ENCODE peak calls at places on chromosome 18, in ten cellular contexts. One of them, this sample, is unnamed.

GRCh38 chr18:34957119-34957863 is 83.9 kb upstream of the MAPRE2 start:
- DNase-seq in heart left ventricle: peak
- DNase-seq in fibroblast of pulmonary artery: peak
- DNase-seq in fibroblast of lung: peak
- DNase-seq in WERI-Rb-1: no peak
- DNase-seq in upper lobe of left lung: no peak
- DNase-seq in CD4-positive, alpha-beta T cell: no peak
- DNase-seq in AG09319: no peak
- DNase-seq in H1: no peak
- DNase-seq in prostate gland: no peak
- DNase-seq in this sample: no peak

GRCh38 chr18:73639788-73640187 is 507.8 kb downstream of the FBXO15 start:
- DNase-seq in heart left ventricle: no peak
- DNase-seq in fibroblast of pulmonary artery: no peak
- DNase-seq in fibroblast of lung: no peak
- DNase-seq in WERI-Rb-1: no peak
- DNase-seq in upper lobe of left lung: no peak
- DNase-seq in CD4-positive, alpha-beta T cell: no peak
- DNase-seq in AG09319: no peak
- DNase-seq in H1: no peak
- DNase-seq in prostate gland: no peak
- DNase-seq in this sample: no peak

GRCh38 chr18:36933552-36933951 is 104.6 kb downstream of the KIAA1328 start:
- DNase-seq in heart left ventricle: no peak
- DNase-seq in fibroblast of pulmonary artery: no peak
- DNase-seq in fibroblast of lung: no peak
- DNase-seq in WERI-Rb-1: no peak
- DNase-seq in upper lobe of left lung: no peak
- DNase-seq in CD4-positive, alpha-beta T cell: no peak
- DNase-seq in AG09319: no peak
- DNase-seq in H1: no peak
- DNase-seq in prostate gland: no peak
- DNase-seq in this sample: no peak

GRCh38 chr18:79690586-79691482 is 11.2 kb downstream of the CTDP1 start:
- DNase-seq in heart left ventricle: no peak
- DNase-seq in fibroblast of pulmonary artery: no peak
- DNase-seq in fibroblast of lung: no peak
- DNase-seq in WERI-Rb-1: no peak
- DNase-seq in upper lobe of left lung: no peak
- DNase-seq in CD4-positive, alpha-beta T cell: no peak
- DNase-seq in AG09319: no peak
- DNase-seq in H1: no peak
- DNase-seq in prostate gland: no peak
- DNase-seq in this sample: no peak

GRCh38 chr18:21740724-21741510 is at the start of gene MIB1:
- DNase-seq in heart left ventricle: peak
- DNase-seq in fibroblast of pulmonary artery: no peak
- DNase-seq in fibroblast of lung: no peak
- DNase-seq in WERI-Rb-1: peak
- DNase-seq in upper lobe of left lung: peak
- DNase-seq in CD4-positive, alpha-beta T cell: peak
- DNase-seq in AG09319: peak
- DNase-seq in H1: peak
- DNase-seq in prostate gland: peak
- DNase-seq in this sample: peak

GRCh38 chr18:60044290-60045006 is 144.7 kb downstream of the PMAIP1 start:
- DNase-seq in heart left ventricle: no peak
- DNase-seq in fibroblast of pulmonary artery: peak
- DNase-seq in fibroblast of lung: peak
- DNase-seq in WERI-Rb-1: no peak
- DNase-seq in upper lobe of left lung: no peak
- DNase-seq in CD4-positive, alpha-beta T cell: no peak
- DNase-seq in AG09319: peak
- DNase-seq in H1: no peak
- DNase-seq in prostate gland: no peak
- DNase-seq in this sample: no peak

GRCh38 chr18:38526922-38527321 is 961.3 kb upstream of the CELF4 start:
- DNase-seq in heart left ventricle: no peak
- DNase-seq in fibroblast of pulmonary artery: no peak
- DNase-seq in fibroblast of lung: no peak
- DNase-seq in WERI-Rb-1: no peak
- DNase-seq in upper lobe of left lung: no peak
- DNase-seq in CD4-positive, alpha-beta T cell: no peak
- DNase-seq in AG09319: no peak
- DNase-seq in H1: no peak
- DNase-seq in prostate gland: no peak
- DNase-seq in this sample: no peak

GRCh38 chr18:35939166-35939565 is 33.3 kb upstream of the RMP24 start:
- DNase-seq in heart left ventricle: no peak
- DNase-seq in fibroblast of pulmonary artery: peak
- DNase-seq in fibroblast of lung: no peak
- DNase-seq in WERI-Rb-1: no peak
- DNase-seq in upper lobe of left lung: no peak
- DNase-seq in CD4-positive, alpha-beta T cell: no peak
- DNase-seq in AG09319: no peak
- DNase-seq in H1: no peak
- DNase-seq in prostate gland: no peak
- DNase-seq in this sample: no peak

GRCh38 chr18:60047556-60047955 is 147.8 kb downstream of the PMAIP1 start:
- DNase-seq in heart left ventricle: no peak
- DNase-seq in fibroblast of pulmonary artery: no peak
- DNase-seq in fibroblast of lung: peak
- DNase-seq in WERI-Rb-1: no peak
- DNase-seq in upper lobe of left lung: no peak
- DNase-seq in CD4-positive, alpha-beta T cell: no peak
- DNase-seq in AG09319: no peak
- DNase-seq in H1: no peak
- DNase-seq in prostate gland: no peak
- DNase-seq in this sample: no peak

GRCh38 chr18:3877678-3878077 is 427.7 kb downstream of the TGIF1 start:
- DNase-seq in heart left ventricle: no peak
- DNase-seq in fibroblast of pulmonary artery: peak
- DNase-seq in fibroblast of lung: no peak
- DNase-seq in WERI-Rb-1: no peak
- DNase-seq in upper lobe of left lung: no peak
- DNase-seq in CD4-positive, alpha-beta T cell: no peak
- DNase-seq in AG09319: no peak
- DNase-seq in H1: no peak
- DNase-seq in prostate gland: no peak
- DNase-seq in this sample: no peak

GRCh38 chr18:31454066-31454708 is 6.6 kb downstream of the DSG3 start:
- DNase-seq in heart left ventricle: no peak
- DNase-seq in fibroblast of pulmonary artery: peak
- DNase-seq in fibroblast of lung: peak
- DNase-seq in WERI-Rb-1: no peak
- DNase-seq in upper lobe of left lung: no peak
- DNase-seq in CD4-positive, alpha-beta T cell: no peak
- DNase-seq in AG09319: no peak
- DNase-seq in H1: no peak
- DNase-seq in prostate gland: peak
- DNase-seq in this sample: no peak

GRCh38 chr18:58754544-58755068 is 83.3 kb downstream of the MALT1 start:
- DNase-seq in heart left ventricle: no peak
- DNase-seq in fibroblast of pulmonary artery: no peak
- DNase-seq in fibroblast of lung: peak
- DNase-seq in WERI-Rb-1: no peak
- DNase-seq in upper lobe of left lung: no peak
- DNase-seq in CD4-positive, alpha-beta T cell: no peak
- DNase-seq in AG09319: no peak
- DNase-seq in H1: no peak
- DNase-seq in prostate gland: peak
- DNase-seq in this sample: no peak

GRCh38 chr18:75455249-75456183 is 28.0 kb upstream of the SMIM21 start:
- DNase-seq in heart left ventricle: no peak
- DNase-seq in fibroblast of pulmonary artery: peak
- DNase-seq in fibroblast of lung: peak
- DNase-seq in WERI-Rb-1: no peak
- DNase-seq in upper lobe of left lung: no peak
- DNase-seq in CD4-positive, alpha-beta T cell: no peak
- DNase-seq in AG09319: no peak
- DNase-seq in H1: peak
- DNase-seq in prostate gland: no peak
- DNase-seq in this sample: peak

GRCh38 chr18:12608292-12608691 is 49.6 kb downstream of the SPIRE1 start:
- DNase-seq in heart left ventricle: no peak
- DNase-seq in fibroblast of pulmonary artery: peak
- DNase-seq in fibroblast of lung: peak
- DNase-seq in WERI-Rb-1: no peak
- DNase-seq in upper lobe of left lung: no peak
- DNase-seq in CD4-positive, alpha-beta T cell: no peak
- DNase-seq in AG09319: no peak
- DNase-seq in H1: no peak
- DNase-seq in prostate gland: no peak
- DNase-seq in this sample: no peak

GRCh38 chr18:12599966-12600365 is 57.9 kb downstream of the SPIRE1 start:
- DNase-seq in heart left ventricle: no peak
- DNase-seq in fibroblast of pulmonary artery: no peak
- DNase-seq in fibroblast of lung: no peak
- DNase-seq in WERI-Rb-1: no peak
- DNase-seq in upper lobe of left lung: no peak
- DNase-seq in CD4-positive, alpha-beta T cell: no peak
- DNase-seq in AG09319: no peak
- DNase-seq in H1: no peak
- DNase-seq in prostate gland: no peak
- DNase-seq in this sample: no peak

GRCh38 chr18:12599543-12599942 is 58.4 kb downstream of the SPIRE1 start:
- DNase-seq in heart left ventricle: no peak
- DNase-seq in fibroblast of pulmonary artery: no peak
- DNase-seq in fibroblast of lung: no peak
- DNase-seq in WERI-Rb-1: no peak
- DNase-seq in upper lobe of left lung: no peak
- DNase-seq in CD4-positive, alpha-beta T cell: no peak
- DNase-seq in AG09319: no peak
- DNase-seq in H1: no peak
- DNase-seq in prostate gland: peak
- DNase-seq in this sample: no peak

GRCh38 chr18:12606592-12607315 is 51.2 kb downstream of the SPIRE1 start:
- DNase-seq in heart left ventricle: no peak
- DNase-seq in fibroblast of pulmonary artery: peak
- DNase-seq in fibroblast of lung: peak
- DNase-seq in WERI-Rb-1: no peak
- DNase-seq in upper lobe of left lung: no peak
- DNase-seq in CD4-positive, alpha-beta T cell: no peak
- DNase-seq in AG09319: peak
- DNase-seq in H1: no peak
- DNase-seq in prostate gland: no peak
- DNase-seq in this sample: no peak

DNA sequence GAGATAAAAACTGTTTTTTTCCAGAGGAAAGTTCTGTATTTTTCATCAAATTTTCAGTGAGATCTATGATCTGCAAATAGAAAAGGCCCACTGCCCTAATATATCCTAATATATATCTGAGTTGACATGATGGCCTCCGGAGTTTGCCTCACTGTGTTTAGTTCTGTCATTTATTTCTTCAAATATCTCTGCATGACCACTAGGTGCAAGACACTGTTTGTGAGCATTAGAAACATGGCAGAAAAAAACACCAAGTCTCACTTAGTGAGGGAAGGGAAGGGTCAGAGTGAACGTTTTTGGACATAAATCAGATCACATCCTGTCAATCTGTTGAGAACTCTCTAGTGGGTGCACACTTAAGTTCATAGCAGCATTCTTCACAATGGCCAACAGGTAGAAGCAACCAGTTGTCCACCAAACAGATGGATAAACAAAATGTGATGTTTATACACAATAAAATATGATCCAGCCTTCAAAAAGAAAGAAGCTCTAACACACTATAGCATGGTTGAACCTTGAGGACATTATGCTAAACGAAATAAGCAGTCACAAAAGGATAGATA is 53.4 kb downstream of the SPIRE1 start:
- DNase-seq in heart left ventricle: no peak
- DNase-seq in fibroblast of pulmonary artery: no peak
- DNase-seq in fibroblast of lung: no peak
- DNase-seq in WERI-Rb-1: no peak
- DNase-seq in upper lobe of left lung: no peak
- DNase-seq in CD4-positive, alpha-beta T cell: no peak
- DNase-seq in AG09319: no peak
- DNase-seq in H1: no peak
- DNase-seq in prostate gland: no peak
- DNase-seq in this sample: no peak
- TF ChIP-seq CTCF in heart left ventricle: no peak
- TF ChIP-seq CTCF in fibroblast of pulmonary artery: no peak
- TF ChIP-seq CTCF in fibroblast of lung: peak
- TF ChIP-seq CTCF in WERI-Rb-1: no peak
- TF ChIP-seq CTCF in upper lobe of left lung: no peak
- TF ChIP-seq CTCF in CD4-positive, alpha-beta T cell: no peak
- TF ChIP-seq CTCF in AG09319: no peak
- TF ChIP-seq CTCF in H1: peak
- TF ChIP-seq CTCF in prostate gland: no peak
- TF ChIP-seq CTCF in this sample: no peak

DNA sequence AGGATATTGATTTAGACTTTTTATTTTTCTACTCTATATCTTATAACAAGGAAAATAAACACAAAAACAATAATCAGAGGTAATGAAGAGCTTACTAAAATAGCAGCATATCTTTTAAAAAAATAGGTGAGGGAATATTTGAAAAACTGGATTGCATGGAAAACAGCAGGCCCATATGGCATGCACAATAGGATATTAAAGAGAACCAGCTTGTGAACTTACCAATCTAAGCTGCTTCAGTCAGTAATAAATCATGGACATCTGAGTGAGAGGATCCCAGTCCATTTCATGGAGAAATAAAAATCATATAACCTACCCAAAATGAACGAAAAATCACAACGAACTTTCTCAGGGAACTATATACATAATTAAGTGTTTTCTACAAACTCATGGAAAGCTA is 634.6 kb downstream of the ADCYAP1 start:
- DNase-seq in heart left ventricle: no peak
- DNase-seq in fibroblast of pulmonary artery: no peak
- DNase-seq in fibroblast of lung: no peak
- DNase-seq in WERI-Rb-1: no peak
- DNase-seq in upper lobe of left lung: no peak
- DNase-seq in CD4-positive, alpha-beta T cell: no peak
- DNase-seq in AG09319: no peak
- DNase-seq in H1: no peak
- DNase-seq in prostate gland: no peak
- DNase-seq in this sample: no peak
- TF ChIP-seq CTCF in heart left ventricle: no peak
- TF ChIP-seq CTCF in fibroblast of pulmonary artery: no peak
- TF ChIP-seq CTCF in fibroblast of lung: no peak
- TF ChIP-seq CTCF in WERI-Rb-1: no peak
- TF ChIP-seq CTCF in upper lobe of left lung: no peak
- TF ChIP-seq CTCF in CD4-positive, alpha-beta T cell: no peak
- TF ChIP-seq CTCF in AG09319: no peak
- TF ChIP-seq CTCF in H1: no peak
- TF ChIP-seq CTCF in prostate gland: no peak
- TF ChIP-seq CTCF in this sample: no peak

GRCh38 chr18:5600376-5601071 is 56.7 kb upstream of the EPB41L3 start:
- DNase-seq in heart left ventricle: no peak
- DNase-seq in fibroblast of pulmonary artery: peak
- DNase-seq in fibroblast of lung: no peak
- DNase-seq in WERI-Rb-1: no peak
- DNase-seq in upper lobe of left lung: no peak
- DNase-seq in CD4-positive, alpha-beta T cell: no peak
- DNase-seq in AG09319: no peak
- DNase-seq in H1: no peak
- DNase-seq in prostate gland: no peak
- DNase-seq in this sample: no peak
- TF ChIP-seq CTCF in heart left ventricle: no peak
- TF ChIP-seq CTCF in fibroblast of pulmonary artery: peak
- TF ChIP-seq CTCF in fibroblast of lung: no peak
- TF ChIP-seq CTCF in WERI-Rb-1: no peak
- TF ChIP-seq CTCF in upper lobe of left lung: peak
- TF ChIP-seq CTCF in CD4-positive, alpha-beta T cell: no peak
- TF ChIP-seq CTCF in AG09319: peak
- TF ChIP-seq CTCF in H1: peak
- TF ChIP-seq CTCF in prostate gland: no peak
- TF ChIP-seq CTCF in this sample: peak

GRCh38 chr18:53864758-53865157 is 359.7 kb downstream of the MBD2 start:
- DNase-seq in heart left ventricle: no peak
- DNase-seq in fibroblast of pulmonary artery: peak
- DNase-seq in fibroblast of lung: no peak
- DNase-seq in WERI-Rb-1: no peak
- DNase-seq in upper lobe of left lung: no peak
- DNase-seq in CD4-positive, alpha-beta T cell: no peak
- DNase-seq in AG09319: no peak
- DNase-seq in H1: no peak
- DNase-seq in prostate gland: no peak
- DNase-seq in this sample: no peak
- TF ChIP-seq CTCF in heart left ventricle: no peak
- TF ChIP-seq CTCF in fibroblast of pulmonary artery: peak
- TF ChIP-seq CTCF in fibroblast of lung: no peak
- TF ChIP-seq CTCF in WERI-Rb-1: no peak
- TF ChIP-seq CTCF in upper lobe of left lung: no peak
- TF ChIP-seq CTCF in CD4-positive, alpha-beta T cell: no peak
- TF ChIP-seq CTCF in AG09319: peak
- TF ChIP-seq CTCF in H1: peak
- TF ChIP-seq CTCF in prostate gland: no peak
- TF ChIP-seq CTCF in this sample: no peak

This sample was measured in GM13977.